ENCODE peak calls at places on chromosomes 3 and 15, in five cellular contexts. L, K, I, R and V are unnamed samples.
A peak's percentile ranks its signal among the peaks of the same experiment; 100 is the strongest.

GRCh38 chr15:58632789-58633188 is 116.7 kb downstream of the ADAM10 start:
- DNase-seq in I (no peak), R (no peak), K (peak; percentile 46), L (peak; percentile 23), V (no peak)

GRCh38 chr15:69757186-69757585 is 304.6 kb downstream of the RPLP1 start:
- DNase-seq in L (no peak), I (no peak), K (peak; percentile 21), R (no peak), V (no peak)

GRCh38 chr3:66037330-66037985 is 1.3 kb downstream of the MAGI1 start:
- DNase-seq in K (peak; percentile 64), R (peak; percentile 39), L (peak; percentile 67), I (no peak), V (peak; percentile 76)

GRCh38 chr3:159881828-159882309 is 106.8 kb upstream of the IL12A start:
- DNase-seq in R (no peak), L (no peak), I (no peak), K (no peak), V (peak; percentile 54)

GRCh38 chr3:96960661-96961330 is 146.4 kb downstream of the EPHA6 start:
- DNase-seq in K (no peak), I (no peak), R (no peak), L (no peak), V (no peak)

GRCh38 chr3:66953934-66954333 is 44.2 kb upstream of the KBTBD8 start:
- DNase-seq in R (no peak), I (no peak), L (no peak), K (no peak), V (no peak)

GRCh38 chr15:60932051-60932915 is 296.8 kb downstream of the RORA start:
- DNase-seq in L (peak; percentile 8), R (no peak), K (peak; percentile 28), I (no peak), V (peak; percentile 35)

GRCh38 chr15:49242820-49243219 is 72.8 kb downstream of the GALK2 start:
- DNase-seq in I (no peak), L (peak; percentile 91), K (peak; percentile 95), R (no peak), V (no peak)

GRCh38 chr15:56835598-56836275 is 82.7 kb upstream of the TCF12 start:
- DNase-seq in R (no peak), K (peak; percentile 23), L (no peak), I (no peak), V (no peak)

GRCh38 chr3:50320853-50321145 is 1.7 kb downstream of the HYAL2 start:
- DNase-seq in L (no peak), K (no peak), R (no peak), I (no peak), V (no peak)
- H2AFZ ChIP-seq in L (peak overlapping the region; percentile 2), K (peak overlapping the region; percentile 95), R (no peak overlapping the region), I (peak overlapping the region; percentile 99), V (no peak overlapping the region)

GRCh38 chr15:63210151-63211051 is 21.0 kb downstream of the RAB8B start:
- DNase-seq in R (no peak), K (no peak), I (no peak), L (no peak), V (peak; percentile 38)
- H2BK15ac ChIP-seq in R (no peak overlapping the region), K (no peak overlapping the region), I (no peak overlapping the region), L (peak overlapping the region; percentile 92), V (no peak overlapping the region)

GRCh38 chr3:136194409-136195257 is 1.5 kb downstream of the MSL2 start:
- DNase-seq in I (peak; percentile 37), L (peak; percentile 51), K (peak; percentile 23), R (no peak), V (peak; percentile 36)

GRCh38 chr3:136197159-136197715 is 1.1 kb upstream of the MSL2 start:
- DNase-seq in L (no peak), K (no peak), I (no peak), R (no peak), V (no peak)

GRCh38 chr3:136196401-136197158 is 445 bp upstream of the MSL2 start:
- DNase-seq in R (peak; percentile 98), I (peak; percentile 99), K (peak; percentile 100), L (peak; percentile 99), V (peak; percentile 98)

GRCh38 chr3:136196064-136196400 is at the start of gene MSL2:
- DNase-seq in R (no peak), K (no peak), I (no peak), L (no peak), V (no peak)

DNA sequence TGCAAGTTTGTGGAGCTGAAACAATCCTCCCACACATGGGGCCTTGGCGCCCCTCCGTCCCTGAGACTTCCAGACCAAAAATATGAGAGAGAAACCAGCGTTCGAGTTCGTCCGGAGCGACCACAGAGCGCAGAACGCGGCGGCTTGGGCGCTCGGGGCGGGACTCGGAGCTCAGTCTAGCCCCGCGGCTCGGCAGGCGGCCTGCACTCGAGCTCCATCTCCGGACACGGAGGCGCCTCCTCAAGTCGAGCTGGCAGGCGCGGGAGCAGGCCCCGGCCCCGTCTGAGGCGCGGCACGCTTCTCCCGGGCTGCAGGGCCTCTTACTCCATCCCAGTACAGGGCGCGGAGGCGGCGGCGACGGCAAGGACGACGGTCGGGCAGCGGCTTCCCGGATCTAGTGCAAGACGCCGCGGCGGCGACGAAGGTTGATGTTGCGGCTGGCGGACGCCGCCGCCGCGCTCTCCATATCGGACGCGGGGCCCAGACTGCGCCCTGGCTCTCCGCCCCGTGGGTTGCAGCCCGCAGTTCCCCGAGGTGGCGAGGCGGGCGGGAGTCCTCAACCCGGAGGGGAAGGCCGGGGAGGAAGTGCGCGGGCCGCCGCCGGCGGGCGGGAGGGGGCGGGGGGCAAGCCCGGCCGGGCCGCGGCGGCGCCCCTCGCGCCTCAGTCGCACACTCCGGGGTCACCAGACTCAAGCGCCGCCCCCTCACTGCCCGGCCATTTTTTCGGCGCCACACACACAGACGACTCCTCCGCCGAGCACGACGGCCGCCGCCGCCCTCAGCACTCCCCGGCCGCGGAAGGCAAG is 674 bp downstream of the MSL2 start:
- DNase-seq in K (peak; percentile 64), I (peak; percentile 77), R (no peak), L (peak; percentile 80), V (peak; percentile 70)
- H2AFZ ChIP-seq in K (peak overlapping the region; percentile 99), I (peak overlapping the region; percentile 96), R (no peak overlapping the region), L (peak overlapping the region; percentile 83), V (no peak overlapping the region)

DNA sequence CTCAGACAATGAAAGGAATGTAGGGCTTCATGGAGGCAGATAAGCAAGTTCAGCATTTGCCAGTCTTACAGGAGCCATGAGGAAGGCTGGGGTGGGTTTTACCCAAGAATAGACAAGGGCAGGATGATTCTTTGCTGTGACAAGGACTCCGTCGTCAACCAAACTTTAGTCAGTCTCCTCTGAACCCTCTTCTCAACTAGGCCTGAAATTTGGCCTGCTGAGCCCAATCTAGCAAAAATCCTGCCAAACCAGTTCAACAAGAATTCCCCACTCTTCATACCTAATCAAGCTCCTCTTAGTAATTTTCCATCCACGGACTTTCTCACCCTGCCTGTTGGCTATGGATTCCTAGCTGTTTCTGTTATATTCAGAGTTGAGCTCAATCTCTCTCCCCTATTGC is 280.5 kb downstream of the TBL1XR1 start:
- DNase-seq in I (no peak), K (no peak), L (no peak), R (peak; percentile 33), V (peak; percentile 76)
- H2BK15ac ChIP-seq in I (no peak overlapping the region), K (no peak overlapping the region), L (no peak overlapping the region), R (no peak overlapping the region), V (no peak overlapping the region)

GRCh38 chr3:49724586-49724985 is 835 bp upstream of the GMPPB start:
- DNase-seq in L (no peak), K (peak; percentile 12), I (no peak), R (no peak), V (peak; percentile 37)
- H2AFZ ChIP-seq in L (no peak overlapping the region), K (peak overlapping the region; percentile 77), I (peak overlapping the region; percentile 92), R (no peak overlapping the region), V (no peak overlapping the region)

GRCh38 chr3:141330718-141331369 is 37.5 kb upstream of the ZBTB38 start:
- DNase-seq in K (peak; percentile 54), L (peak; percentile 56), R (no peak), I (no peak), V (no peak)
- H2BK15ac ChIP-seq in K (peak overlapping the region; percentile 96), L (no peak overlapping the region), R (no peak overlapping the region), I (no peak overlapping the region), V (no peak overlapping the region)

DNA sequence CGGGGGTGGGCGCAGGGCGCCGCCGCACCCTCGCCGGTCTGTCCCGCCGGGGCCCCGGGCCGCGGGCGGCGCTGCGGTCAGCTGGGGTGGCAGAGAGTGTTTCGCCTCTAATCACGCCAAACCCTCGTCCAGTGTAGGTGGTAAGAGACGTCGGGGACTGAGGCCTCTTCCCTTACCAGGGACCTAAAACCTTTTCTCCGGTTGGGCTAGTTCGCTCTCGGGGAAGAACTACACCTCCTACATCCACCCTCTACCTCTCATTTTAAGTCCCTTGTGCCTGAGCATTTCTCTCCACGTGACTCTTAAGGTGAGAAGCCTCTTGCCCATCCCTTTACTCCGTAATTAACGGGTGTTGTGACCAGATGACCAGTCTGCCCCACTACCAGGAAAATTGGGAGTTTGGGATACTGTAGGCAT is 517 bp downstream of the TMEM42 start:
- DNase-seq in R (no peak), L (peak; percentile 40), K (peak; percentile 19), I (peak; percentile 8), V (no peak)
- H2AFZ ChIP-seq in R (peak overlapping the region; percentile 95), L (peak overlapping the region; percentile 80), K (peak overlapping the region; percentile 90), I (no peak overlapping the region), V (no peak overlapping the region)

DNA sequence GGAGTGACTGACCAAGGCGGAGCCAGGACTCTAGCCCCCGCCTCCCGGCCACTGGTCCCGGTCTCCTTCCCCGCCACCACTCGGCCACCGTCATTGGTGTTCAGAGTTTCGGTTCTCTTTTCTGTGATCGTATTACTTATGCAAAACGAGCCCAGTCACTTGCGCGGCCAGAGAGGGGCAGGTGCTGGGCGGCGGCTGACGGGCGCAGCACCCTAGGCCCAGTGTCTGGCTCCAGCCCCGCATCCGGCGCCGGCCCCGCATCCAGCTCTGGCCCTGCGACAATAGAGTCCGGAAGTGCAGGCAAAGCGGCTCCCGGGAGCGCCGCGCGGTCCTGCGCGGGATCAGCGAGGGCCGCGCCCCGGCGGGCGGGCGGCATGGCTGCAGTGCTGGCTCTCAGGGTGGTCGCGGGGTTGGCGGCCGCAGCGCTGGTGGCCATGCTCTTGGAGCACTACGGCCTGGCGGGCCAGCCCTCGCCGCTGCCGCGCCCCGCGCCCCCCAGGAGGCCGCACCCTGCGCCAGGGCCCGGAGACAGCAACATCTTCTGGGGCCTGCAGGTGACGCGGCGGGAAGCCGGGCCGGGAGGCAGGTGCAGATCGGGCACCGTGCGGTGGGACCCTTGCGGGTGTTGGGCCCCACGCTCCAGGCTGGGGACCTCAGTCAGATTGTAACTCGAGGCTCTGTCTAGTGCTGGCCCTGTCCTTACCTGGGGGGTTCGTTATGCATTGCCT is at the start of gene TMEM62:
- DNase-seq in K (peak; percentile 44), I (peak; percentile 52), R (no peak), L (peak; percentile 76), V (peak; percentile 81)
- H2BK15ac ChIP-seq in K (no peak within 1 kb of the TSS), I (no peak within 1 kb of the TSS), R (no peak within 1 kb of the TSS), L (peak within 1 kb of the TSS; percentile 77), V (no peak within 1 kb of the TSS)

GRCh38 chr15:90686435-90687218 is 30.5 kb upstream of the BLM start:
- DNase-seq in I (no peak), R (no peak), K (peak; percentile 31), L (no peak), V (no peak)
- H2AFZ ChIP-seq in I (no peak overlapping the region), R (no peak overlapping the region), K (no peak overlapping the region), L (no peak overlapping the region), V (no peak overlapping the region)